ENCODE peak calls at places on chromosome 16, in ten cellular contexts. T is OCI-LY7, K is psoas muscle, V is osteocyte, H is upper lobe of right lung, X is left lung, R is AG04449, D is stomach, E is neural progenitor cell, N is PC-9. L is an unnamed sample.
A peak's percentile ranks its signal among the peaks of the same experiment; 100 is the strongest.

GRCh38 chr16:30152517-30152916 is 29.5 kb upstream of the MAPK3 start:
- DNase-seq in T (no peak), K (no peak), V (no peak), H (no peak), X (no peak), R (no peak), D (no peak), E (no peak), N (no peak), L (no peak)

GRCh38 chr16:88083582-88083981 is 132.3 kb downstream of the BANP start:
- DNase-seq in T (no peak), K (no peak), V (no peak), H (no peak), X (no peak), R (no peak), D (no peak), E (no peak), N (no peak), L (no peak)

GRCh38 chr16:29678691-29679267 is at the start of gene QPRT:
- DNase-seq in T (peak; percentile 31), K (no peak), V (no peak), H (peak; percentile 71), X (peak; percentile 52), R (no peak), D (no peak), E (peak; percentile 87), N (peak; percentile 78), L (peak; percentile 83)

GRCh38 chr16:85637808-85638186 is 24.7 kb downstream of the GSE1 start:
- DNase-seq in T (no peak), K (no peak), V (no peak), H (peak; percentile 90), X (peak; percentile 78), R (no peak), D (peak; percentile 79), E (no peak), N (no peak), L (no peak)

GRCh38 chr16:86783626-86784266 is 205.4 kb downstream of the FOXL1 start:
- DNase-seq in T (no peak), K (no peak), V (no peak), H (no peak), X (no peak), R (no peak), D (peak; percentile 24), E (no peak), N (no peak), L (no peak)

GRCh38 chr16:71626018-71626857 is at the start of gene MARVELD3:
- DNase-seq in T (no peak), K (no peak), V (no peak), H (peak; percentile 93), X (peak; percentile 70), R (no peak), D (peak; percentile 93), E (peak; percentile 51), N (peak; percentile 77), L (peak; percentile 64)

GRCh38 chr16:20704281-20704680 is 6.8 kb upstream of the ACSM1 start:
- DNase-seq in T (no peak), K (no peak), V (no peak), H (no peak), X (no peak), R (no peak), D (no peak), E (no peak), N (no peak), L (no peak)

GRCh38 chr16:85448557-85449194 is 164.4 kb upstream of the GSE1 start:
- DNase-seq in T (peak; percentile 87), K (no peak), V (no peak), H (peak; percentile 78), X (no peak), R (no peak), D (peak; percentile 84), E (no peak), N (no peak), L (no peak)

GRCh38 chr16:22183901-22184614 is 21.8 kb downstream of the SDR42E2 start:
- DNase-seq in T (peak; percentile 55), K (no peak), V (no peak), H (no peak), X (no peak), R (no peak), D (no peak), E (peak; percentile 53), N (no peak), L (peak; percentile 54)

GRCh38 chr16:87254271-87254670 is 62.9 kb downstream of the C16orf95 start:
- DNase-seq in T (no peak), K (no peak), V (no peak), H (peak; percentile 54), X (no peak), R (no peak), D (peak; percentile 18), E (no peak), N (no peak), L (no peak)

GRCh38 chr16:89093602-89094251 is at the start of gene ACSF3:
- DNase-seq in T (peak; percentile 84), K (peak; percentile 83), V (no peak), H (peak; percentile 86), X (peak; percentile 54), R (no peak), D (peak; percentile 72), E (peak; percentile 65), N (no peak), L (peak; percentile 87)

GRCh38 chr16:50303041-50303604 is 36.8 kb downstream of the ADCY7 start:
- DNase-seq in T (no peak), K (no peak), V (peak; percentile 49), H (peak; percentile 53), X (peak; percentile 33), R (no peak), D (no peak), E (no peak), N (no peak), L (no peak)

GRCh38 chr16:70695351-70696070 is 9.7 kb upstream of the MTSS2 start:
- DNase-seq in T (peak; percentile 19), K (peak; percentile 81), V (no peak), H (peak; percentile 86), X (peak; percentile 74), R (no peak), D (peak; percentile 73), E (peak; percentile 40), N (peak; percentile 62), L (no peak)

GRCh38 chr16:11160676-11161115 is 95.3 kb downstream of the SOCS1 start:
- DNase-seq in T (no peak), K (no peak), V (no peak), H (no peak), X (no peak), R (no peak), D (no peak), E (no peak), N (peak; percentile 5), L (no peak)
- TF ChIP-seq CTCF in T (no peak), K (no peak), V (no peak), H (no peak), X (no peak), R (no peak), D (no peak), E (no peak), N (no peak), L (no peak)

GRCh38 chr16:813916-814412 is 13.4 kb upstream of the GNG13 start:
- DNase-seq in T (no peak), K (no peak), V (no peak), H (no peak), X (no peak), R (no peak), D (no peak), E (no peak), N (no peak), L (no peak)

GRCh38 chr16:815861-816260 is 15.3 kb upstream of the GNG13 start:
- DNase-seq in T (no peak), K (no peak), V (no peak), H (no peak), X (no peak), R (no peak), D (no peak), E (no peak), N (no peak), L (no peak)

GRCh38 chr16:814974-815373 is 14.4 kb upstream of the GNG13 start:
- DNase-seq in T (no peak), K (no peak), V (no peak), H (no peak), X (no peak), R (peak; percentile 29), D (no peak), E (no peak), N (no peak), L (no peak)

GRCh38 chr16:817001-817906 is 16.7 kb upstream of the GNG13 start:
- DNase-seq in T (no peak), K (no peak), V (no peak), H (no peak), X (no peak), R (no peak), D (no peak), E (no peak), N (no peak), L (no peak)

DNA sequence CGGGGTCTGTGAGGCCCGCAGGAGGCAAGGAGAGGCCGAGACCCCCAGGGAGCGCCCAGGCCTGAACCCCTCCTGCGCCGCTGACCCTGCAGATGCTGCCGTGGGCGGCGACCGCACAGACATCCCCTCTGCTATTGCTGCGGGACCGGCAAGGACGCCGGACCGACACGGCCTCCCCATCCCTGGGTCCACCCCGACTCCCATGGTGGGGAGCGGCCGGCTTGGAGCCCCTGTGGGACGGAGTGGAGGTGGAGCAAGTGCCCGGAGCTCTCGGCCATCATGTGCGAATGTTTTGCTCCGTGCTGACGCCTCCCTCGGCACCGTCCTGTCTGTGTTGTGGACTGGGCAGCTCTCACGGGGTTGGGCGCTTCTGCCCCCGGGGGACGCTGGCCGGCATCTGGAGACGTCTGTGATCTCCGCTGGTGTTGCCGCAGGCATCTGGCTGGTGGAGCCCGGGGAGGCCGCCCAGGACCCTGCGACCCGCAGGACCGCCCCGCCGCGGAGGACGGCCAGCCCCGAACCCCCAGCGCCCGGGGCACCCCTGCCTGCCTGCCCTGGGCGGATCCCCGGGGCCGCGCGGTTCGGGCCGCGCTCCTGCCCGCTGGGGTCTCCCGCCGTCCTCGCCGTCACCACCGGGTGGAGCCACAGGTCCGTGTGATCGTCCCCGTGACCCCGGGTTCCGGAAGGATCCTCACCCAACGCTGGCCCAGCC is 12.8 kb upstream of the GNG13 start:
- DNase-seq in T (peak; percentile 44), K (no peak), V (no peak), H (no peak), X (no peak), R (no peak), D (no peak), E (peak; percentile 86), N (no peak), L (peak; percentile 76)
- TF ChIP-seq CTCF in T (peak; percentile 75), K (peak; percentile 44), V (peak; percentile 69), H (peak; percentile 43), X (peak; percentile 44), R (peak; percentile 85), D (no peak), E (peak; percentile 88), N (peak; percentile 26), L (peak; percentile 61)

DNA sequence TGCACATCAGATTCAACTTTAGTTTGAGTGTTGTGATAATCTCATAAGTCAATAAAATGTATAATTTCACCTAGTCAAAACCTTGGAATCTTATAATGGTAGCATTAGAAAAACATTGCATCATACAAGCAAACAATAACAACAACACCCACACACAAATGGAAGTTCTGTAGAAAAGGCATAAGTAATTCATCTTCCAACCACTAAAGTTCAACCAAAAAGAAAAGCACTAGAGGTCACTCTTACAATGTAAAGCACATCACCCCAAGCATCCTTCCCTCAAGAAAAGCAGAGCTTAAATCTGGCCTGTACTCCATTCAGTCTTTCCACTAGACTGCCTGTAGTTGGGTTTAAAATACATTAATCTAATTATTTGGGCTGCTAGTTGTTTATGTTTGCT is 1.8 kb downstream of the CNTNAP4 start:
- DNase-seq in T (peak; percentile 45), K (no peak), V (no peak), H (no peak), X (no peak), R (no peak), D (no peak), E (peak; percentile 55), N (no peak), L (no peak)
- TF ChIP-seq CTCF in T (peak; percentile 75), K (no peak), V (no peak), H (no peak), X (no peak), R (no peak), D (no peak), E (peak; percentile 56), N (no peak), L (no peak)

GRCh38 chr16:1786242-1787055 is 3.7 kb downstream of the NUBP2 start:
- DNase-seq in T (no peak), K (no peak), V (no peak), H (peak; percentile 63), X (peak; percentile 30), R (no peak), D (no peak), E (no peak), N (no peak), L (no peak)
- TF ChIP-seq CTCF in T (peak; percentile 16), K (no peak), V (no peak), H (no peak), X (no peak), R (no peak), D (no peak), E (no peak), N (no peak), L (no peak)

L was measured in GM10248.